ENCODE peak calls at places on chromosomes 12 and 14, in nine cellular contexts. Q is nephron progenitor cell, O is GM12865, A is mesothelial cell of epicardium, R is cardiac muscle cell, N is MM.1S, G is pancreas, C is heart right ventricle, X is left ventricle myocardium inferior. L is an unnamed sample.

GRCh38 chr12:1933342-1933992 is 15.0 kb upstream of the CACNA2D4 start:
- DNase-seq in Q (peak), O (peak), A (no peak), R (no peak), N (no peak), G (no peak), C (no peak), X (no peak), L (no peak)

GRCh38 chr14:73743431-73743931 is 29.3 kb upstream of the PNMA1 start:
- DNase-seq in Q (no peak), O (peak), A (no peak), R (peak), N (peak), G (no peak), C (no peak), X (peak), L (no peak)

GRCh38 chr12:93107514-93107942 is 178.4 kb upstream of the EEA1 start:
- DNase-seq in Q (no peak), O (no peak), A (no peak), R (no peak), N (no peak), G (no peak), C (no peak), X (no peak), L (no peak)

GRCh38 chr12:109255377-109255776 is 53.7 kb downstream of the FOXN4 start:
- DNase-seq in Q (no peak), O (peak), A (no peak), R (peak), N (no peak), G (no peak), C (no peak), X (no peak), L (no peak)

GRCh38 chr12:94053676-94054075 is 94.7 kb upstream of the PLXNC1 start:
- DNase-seq in Q (no peak), O (no peak), A (no peak), R (no peak), N (no peak), G (no peak), C (no peak), X (no peak), L (no peak)

GRCh38 chr14:71388336-71388735 is 481.1 kb downstream of the PCNX1 start:
- DNase-seq in Q (no peak), O (no peak), A (no peak), R (no peak), N (no peak), G (no peak), C (no peak), X (no peak), L (no peak)

GRCh38 chr12:38384816-38385491 is 68.4 kb downstream of the ALG10B start:
- DNase-seq in Q (peak), O (no peak), A (no peak), R (no peak), N (no peak), G (no peak), C (no peak), X (no peak), L (no peak)

GRCh38 chr14:54497224-54497623 is 8.4 kb upstream of the GMFB start:
- DNase-seq in Q (no peak), O (no peak), A (no peak), R (no peak), N (no peak), G (no peak), C (no peak), X (no peak), L (no peak)

GRCh38 chr14:38548091-38548490 is 292.2 kb upstream of the CLEC14A start:
- DNase-seq in Q (no peak), O (no peak), A (no peak), R (no peak), N (no peak), G (no peak), C (no peak), X (no peak), L (no peak)

GRCh38 chr12:113315358-113315757 is 19.6 kb downstream of the SLC8B1 start:
- DNase-seq in Q (no peak), O (no peak), A (no peak), R (no peak), N (no peak), G (no peak), C (no peak), X (no peak), L (no peak)

GRCh38 chr12:8829128-8829524 is 6.7 kb downstream of the A2ML1 start:
- DNase-seq in Q (no peak), O (no peak), A (no peak), R (no peak), N (no peak), G (no peak), C (no peak), X (no peak), L (no peak)

GRCh38 chr12:121240484-121241202 is 30.7 kb downstream of the P2RX4 start:
- DNase-seq in Q (peak), O (no peak), A (no peak), R (peak), N (no peak), G (no peak), C (peak), X (peak), L (no peak)

GRCh38 chr12:102539651-102540553 is 59.5 kb upstream of the IGF1 start:
- DNase-seq in Q (peak), O (no peak), A (no peak), R (peak), N (no peak), G (no peak), C (no peak), X (no peak), L (no peak)

GRCh38 chr12:14952295-14952995 is 9.0 kb downstream of the ARHGDIB start:
- DNase-seq in Q (no peak), O (peak), A (no peak), R (peak), N (peak), G (no peak), C (no peak), X (no peak), L (no peak)

GRCh38 chr12:116689586-116689985 is 48.3 kb downstream of the SPRING1 start:
- DNase-seq in Q (no peak), O (no peak), A (no peak), R (no peak), N (no peak), G (no peak), C (no peak), X (no peak), L (no peak)

GRCh38 chr14:100665518-100666032 is 61.1 kb upstream of the DLK1 start:
- DNase-seq in Q (no peak), O (no peak), A (no peak), R (no peak), N (no peak), G (peak), C (no peak), X (no peak), L (no peak)

GRCh38 chr12:62625238-62625637 is 158.6 kb downstream of the MON2 start:
- DNase-seq in Q (no peak), O (no peak), A (no peak), R (peak), N (no peak), G (no peak), C (peak), X (no peak), L (no peak)

GRCh38 chr14:67729072-67729561 is 27.4 kb downstream of the RDH12 start:
- DNase-seq in Q (peak), O (no peak), A (no peak), R (peak), N (no peak), G (peak), C (no peak), X (no peak), L (no peak)

GRCh38 chr12:122024132-122024785 is 2.6 kb downstream of the BCL7A start:
- DNase-seq in Q (no peak), O (no peak), A (no peak), R (no peak), N (no peak), G (no peak), C (no peak), X (no peak), L (no peak)

GRCh38 chr14:105255021-105255507 is 6.7 kb downstream of the BTBD6 start:
- DNase-seq in Q (no peak), O (no peak), A (no peak), R (peak), N (peak), G (no peak), C (no peak), X (peak), L (no peak)

GRCh38 chr12:106142591-106143261 is 4.0 kb upstream of the NUAK1 start:
- DNase-seq in Q (no peak), O (no peak), A (no peak), R (no peak), N (no peak), G (no peak), C (no peak), X (no peak), L (no peak)

GRCh38 chr12:62632521-62632920 is 165.9 kb downstream of the MON2 start:
- DNase-seq in Q (peak), O (peak), A (peak), R (peak), N (no peak), G (peak), C (peak), X (peak), L (no peak)

GRCh38 chr14:105500726-105501101 is 9.7 kb downstream of the TEDC1 start:
- DNase-seq in Q (no peak), O (no peak), A (no peak), R (no peak), N (no peak), G (no peak), C (no peak), X (no peak), L (peak)

GRCh38 chr14:32594766-32595165 is 265.7 kb downstream of the AKAP6 start:
- DNase-seq in Q (no peak), O (no peak), A (no peak), R (peak), N (no peak), G (no peak), C (no peak), X (no peak), L (no peak)

GRCh38 chr12:40010899-40011774 is 94.7 kb downstream of the SLC2A13 start:
- DNase-seq in Q (peak), O (peak), A (no peak), R (peak), N (peak), G (no peak), C (no peak), X (no peak), L (no peak)

GRCh38 chr12:66919466-66919865 is 240.6 kb upstream of the GRIP1 start:
- DNase-seq in Q (no peak), O (no peak), A (no peak), R (no peak), N (no peak), G (no peak), C (no peak), X (no peak), L (no peak)

GRCh38 chr14:58107947-58108552 is 44.0 kb downstream of the ARMH4 start:
- DNase-seq in Q (peak), O (peak), A (no peak), R (peak), N (peak), G (no peak), C (no peak), X (no peak), L (no peak)

GRCh38 chr12:76360316-76360715 is 12.1 kb upstream of the BBS10 start:
- DNase-seq in Q (no peak), O (no peak), A (no peak), R (no peak), N (no peak), G (no peak), C (no peak), X (no peak), L (no peak)

GRCh38 chr12:124454735-124455134 is 112.7 kb downstream of the NCOR2 start:
- DNase-seq in Q (no peak), O (peak), A (no peak), R (peak), N (no peak), G (no peak), C (no peak), X (no peak), L (no peak)

GRCh38 chr12:113439606-113440030 is 17.4 kb downstream of the SDSL start:
- DNase-seq in Q (peak), O (no peak), A (peak), R (peak), N (no peak), G (peak), C (no peak), X (no peak), L (peak)

GRCh38 chr12:112184056-112184887 is 58.9 kb downstream of the TRAFD1 start:
- DNase-seq in Q (no peak), O (no peak), A (no peak), R (no peak), N (no peak), G (no peak), C (no peak), X (no peak), L (no peak)

GRCh38 chr12:105355752-105356151 is 25.3 kb downstream of the C12orf75 start:
- DNase-seq in Q (no peak), O (no peak), A (no peak), R (peak), N (no peak), G (no peak), C (no peak), X (no peak), L (no peak)

GRCh38 chr14:61326149-61326548 is 4.8 kb downstream of the PRKCH start:
- DNase-seq in Q (no peak), O (no peak), A (no peak), R (no peak), N (no peak), G (no peak), C (no peak), X (no peak), L (no peak)

GRCh38 chr14:61203059-61203753 is 77.9 kb downstream of the TMEM30B start:
- DNase-seq in Q (peak), O (no peak), A (no peak), R (no peak), N (no peak), G (no peak), C (no peak), X (no peak), L (no peak)

GRCh38 chr12:118061876-118062791 is 1.2 kb upstream of the WSB2 start:
- DNase-seq in Q (peak), O (peak), A (peak), R (peak), N (no peak), G (peak), C (peak), X (peak), L (peak)

GRCh38 chr14:41498959-41499358 is 107.7 kb upstream of the LRFN5 start:
- DNase-seq in Q (no peak), O (no peak), A (no peak), R (peak), N (no peak), G (no peak), C (no peak), X (no peak), L (no peak)

GRCh38 chr12:127355061-127355820 is 911.7 kb upstream of the TMEM132C start:
- DNase-seq in Q (no peak), O (peak), A (no peak), R (no peak), N (peak), G (no peak), C (no peak), X (no peak), L (no peak)

GRCh38 chr14:103334644-103335603 is 887 bp downstream of the EIF5 start:
- DNase-seq in Q (peak), O (peak), A (peak), R (peak), N (peak), G (peak), C (peak), X (peak), L (no peak)

GRCh38 chr14:105911006-105911847 is 384.8 kb downstream of the TMEM121 start:
- DNase-seq in Q (no peak), O (no peak), A (no peak), R (no peak), N (no peak), G (peak), C (peak), X (no peak), L (peak)

GRCh38 chr14:89851031-89851430 is 103.5 kb downstream of the EFCAB11 start:
- DNase-seq in Q (no peak), O (no peak), A (no peak), R (peak), N (no peak), G (no peak), C (no peak), X (no peak), L (no peak)

GRCh38 chr14:89845346-89845745 is 109.2 kb downstream of the EFCAB11 start:
- DNase-seq in Q (no peak), O (no peak), A (no peak), R (peak), N (no peak), G (no peak), C (no peak), X (no peak), L (no peak)

GRCh38 chr14:89849931-89850330 is 104.6 kb downstream of the EFCAB11 start:
- DNase-seq in Q (no peak), O (no peak), A (no peak), R (peak), N (no peak), G (no peak), C (no peak), X (no peak), L (no peak)

GRCh38 chr14:89844508-89844907 is 110.0 kb downstream of the EFCAB11 start:
- DNase-seq in Q (no peak), O (no peak), A (no peak), R (no peak), N (no peak), G (no peak), C (no peak), X (no peak), L (no peak)

GRCh38 chr14:89848165-89848564 is 106.4 kb downstream of the EFCAB11 start:
- DNase-seq in Q (no peak), O (no peak), A (no peak), R (peak), N (no peak), G (no peak), C (no peak), X (no peak), L (no peak)
- TF ChIP-seq CTCF in Q (no peak), O (peak), A (no peak), R (peak), N (no peak), G (no peak), C (peak), X (peak), L (peak)

DNA sequence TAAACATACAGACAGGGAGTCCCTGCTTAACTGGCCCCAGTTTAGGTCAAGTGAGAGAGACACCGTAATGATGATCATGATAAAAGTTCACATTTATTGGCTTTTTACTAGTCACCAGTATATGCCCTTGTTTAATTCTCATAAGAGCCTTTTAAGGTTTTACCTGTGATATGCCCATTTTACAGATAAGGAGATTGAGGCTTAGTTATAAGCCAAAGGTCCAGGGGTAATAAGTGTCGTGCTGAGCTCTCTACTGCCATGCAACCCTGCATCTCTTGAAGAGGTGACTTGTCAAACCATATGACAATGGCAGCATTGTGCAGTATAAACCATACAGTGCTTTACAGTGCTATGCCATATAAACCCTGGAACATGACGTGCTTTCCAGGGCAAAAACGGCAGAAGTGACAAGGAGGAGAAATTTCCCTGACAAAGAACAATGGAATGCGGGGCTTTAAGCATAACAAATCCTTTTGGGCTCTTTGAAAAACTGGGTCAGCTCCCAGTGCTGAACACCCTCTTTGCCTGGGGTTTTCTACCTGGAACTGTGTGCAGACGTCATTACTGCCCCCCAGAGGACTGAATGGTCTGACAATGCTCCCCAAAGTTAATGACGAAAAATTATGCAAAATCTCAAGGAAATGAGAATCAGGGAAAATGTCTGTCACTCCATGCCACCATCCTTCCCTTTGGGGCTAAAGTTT is 59.7 kb upstream of the C14orf132 start:
- DNase-seq in Q (no peak), O (no peak), A (no peak), R (peak), N (no peak), G (no peak), C (no peak), X (no peak), L (no peak)
- TF ChIP-seq CTCF in Q (peak), O (peak), A (no peak), R (peak), N (no peak), G (no peak), C (no peak), X (no peak), L (peak)

GRCh38 chr12:95205016-95205415 is 12.3 kb downstream of the FGD6 start:
- DNase-seq in Q (no peak), O (no peak), A (no peak), R (no peak), N (no peak), G (no peak), C (no peak), X (no peak), L (no peak)
- TF ChIP-seq CTCF in Q (no peak), O (no peak), A (no peak), R (no peak), N (no peak), G (no peak), C (no peak), X (no peak), L (no peak)

GRCh38 chr14:93986972-93987371 is 10.1 kb upstream of the CCDC197 start:
- DNase-seq in Q (peak), O (no peak), A (no peak), R (no peak), N (no peak), G (no peak), C (peak), X (peak), L (peak)

GRCh38 chr14:93984070-93984469 is 7.7 kb upstream of the ASB2 start:
- DNase-seq in Q (no peak), O (no peak), A (no peak), R (no peak), N (no peak), G (no peak), C (no peak), X (no peak), L (peak)

GRCh38 chr14:93987376-93987775 is 9.7 kb upstream of the CCDC197 start:
- DNase-seq in Q (no peak), O (no peak), A (no peak), R (no peak), N (no peak), G (no peak), C (peak), X (no peak), L (peak)

GRCh38 chr14:93982684-93983007 is 6.3 kb upstream of the ASB2 start:
- DNase-seq in Q (no peak), O (no peak), A (no peak), R (no peak), N (no peak), G (no peak), C (no peak), X (no peak), L (peak)

DNA sequence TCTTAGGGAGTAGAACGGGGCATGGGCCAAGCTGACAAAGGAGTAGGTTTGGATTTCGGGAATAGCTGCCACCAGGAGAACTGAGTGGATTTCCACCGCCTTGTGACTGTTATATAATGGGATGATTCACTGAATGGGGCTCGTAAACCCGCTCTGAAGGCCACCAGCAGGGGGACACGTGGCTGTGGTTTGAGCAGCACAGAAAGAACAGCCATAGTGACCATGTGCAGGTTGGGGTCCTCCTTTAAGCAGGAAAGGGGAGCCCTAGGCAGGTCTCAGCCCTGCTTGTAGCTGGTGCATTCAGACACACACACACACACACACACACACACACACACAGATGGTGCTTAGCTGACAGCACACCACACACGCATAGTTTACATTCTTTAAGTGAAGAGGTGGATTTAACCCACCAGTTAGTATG is 8.6 kb upstream of the ASB2 start:
- DNase-seq in Q (peak), O (peak), A (peak), R (peak), N (no peak), G (no peak), C (no peak), X (peak), L (peak)
- TF ChIP-seq CTCF in Q (no peak), O (peak), A (no peak), R (peak), N (no peak), G (peak), C (peak), X (peak), L (peak)

L was measured in chondrocyte.